ENCODE peak calls at places on chromosomes 12 and 14, in ten cellular contexts. O is psoas muscle, R is cardiac fibroblast, B is IMR-90, T is dorsolateral prefrontal cortex, X is neural crest cell, D is AG09309, N is A549, G is Peyer's patch, K is heart right ventricle. W is an unnamed sample.
A peak's percentile ranks its signal among the peaks of the same experiment; 100 is the strongest.

GRCh38 chr12:5593056-5593455 is 161.1 kb downstream of the NTF3 start:
- DNase-seq in D (no peak), N (no peak), G (no peak), T (no peak), X (no peak), K (no peak), R (no peak), B (no peak), O (no peak), W (no peak)

GRCh38 chr14:30756594-30756993 is 117.8 kb upstream of the COCH start:
- DNase-seq in T (no peak), D (no peak), X (no peak), N (no peak), O (no peak), G (no peak), B (no peak), K (no peak), R (no peak), W (no peak)

GRCh38 chr12:12870454-12870853 is 20.9 kb upstream of the GPRC5A start:
- DNase-seq in G (no peak), D (peak; percentile 99), B (peak; percentile 100), R (peak; percentile 83), K (no peak), T (no peak), O (no peak), X (no peak), N (peak; percentile 81), W (no peak)

GRCh38 chr12:49662998-49663843 is 39.9 kb downstream of the PRPF40B start:
- DNase-seq in N (no peak), B (peak; percentile 86), G (peak; percentile 90), X (no peak), T (no peak), O (peak; percentile 75), K (peak; percentile 91), R (peak; percentile 95), D (peak; percentile 34), W (no peak)

GRCh38 chr12:106953352-106954260 is 2.1 kb upstream of the TMEM263 start:
- DNase-seq in B (peak; percentile 4), K (no peak), X (no peak), G (no peak), O (no peak), D (no peak), N (no peak), T (no peak), R (no peak), W (no peak)

GRCh38 chr14:100286484-100287191 is 19.6 kb downstream of the SLC25A29 start:
- DNase-seq in X (no peak), G (peak; percentile 41), B (no peak), T (peak; percentile 27), O (no peak), D (no peak), N (no peak), K (no peak), R (no peak), W (no peak)

GRCh38 chr14:56294125-56294524 is 175.9 kb downstream of the PELI2 start:
- DNase-seq in D (no peak), G (no peak), B (no peak), X (no peak), T (no peak), O (no peak), R (no peak), K (no peak), N (no peak), W (no peak)

GRCh38 chr12:109759076-109759420 is 45.4 kb downstream of the FAM222A start:
- DNase-seq in D (no peak), X (no peak), N (no peak), T (peak; percentile 17), K (no peak), B (no peak), G (peak; percentile 23), O (no peak), R (no peak), W (no peak)

GRCh38 chr12:21774358-21775129 is at the start of gene KCNJ8:
- DNase-seq in N (peak; percentile 12), T (peak; percentile 57), B (peak; percentile 50), G (peak; percentile 52), K (peak; percentile 92), R (peak; percentile 15), D (no peak), X (peak; percentile 64), O (peak; percentile 76), W (peak; percentile 69)

DNA sequence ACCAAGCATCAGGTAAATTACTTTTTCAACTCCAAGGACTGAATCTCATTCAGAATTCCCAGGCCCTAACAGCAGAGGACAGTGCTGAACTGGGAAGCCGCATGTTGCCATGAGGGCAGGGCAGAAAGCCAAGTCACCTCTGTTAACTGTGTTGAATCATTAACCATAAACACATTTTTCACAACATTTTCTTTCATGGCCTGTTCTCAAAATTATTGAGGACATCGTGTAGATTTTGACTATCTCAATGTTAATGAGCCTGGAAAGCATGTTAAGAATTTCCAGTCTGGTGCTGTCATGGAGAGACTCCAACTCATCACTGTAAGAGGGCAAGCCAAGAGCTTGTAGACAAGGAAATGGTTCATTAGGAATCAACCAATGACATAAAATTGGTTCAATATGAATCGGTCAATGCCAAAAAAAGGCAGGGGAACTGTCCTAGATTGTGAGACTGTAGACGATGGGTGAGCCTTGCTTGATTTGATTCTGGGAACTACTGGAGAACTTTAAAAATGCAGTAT is 33.7 kb downstream of the CPM start:
- DNase-seq in K (peak; percentile 13), D (peak; percentile 91), B (peak; percentile 59), T (no peak), G (peak; percentile 76), R (peak; percentile 84), X (no peak), O (no peak), N (peak; percentile 25), W (no peak)
- TF ChIP-seq CTCF in K (peak; percentile 24), D (peak; percentile 96), B (peak; percentile 46), T (peak; percentile 54), G (peak; percentile 27), R (peak; percentile 71), X (no peak), O (no peak), N (peak; percentile 50), W (peak; percentile 19)

DNA sequence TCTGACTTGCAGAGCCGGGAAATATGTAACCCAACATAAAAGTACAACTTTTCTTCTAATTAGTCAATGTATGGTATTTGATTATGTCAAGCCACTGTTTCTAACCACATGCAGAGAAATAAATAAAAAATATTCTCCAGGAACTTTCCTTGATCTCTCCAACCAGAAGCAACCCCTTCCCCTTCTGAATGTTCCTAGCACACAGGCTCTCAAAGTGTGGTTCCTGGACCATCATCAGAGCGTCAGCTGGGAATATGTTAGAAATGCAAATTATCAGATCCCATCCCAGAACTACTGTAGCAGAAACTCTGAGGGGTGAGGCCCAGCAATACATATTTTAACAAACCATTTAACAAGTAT is 21.0 kb upstream of the ITPR2 start:
- DNase-seq in O (no peak), X (no peak), T (no peak), N (no peak), K (no peak), R (no peak), B (no peak), G (no peak), D (no peak), W (no peak)
- TF ChIP-seq CTCF in O (no peak), X (no peak), T (peak; percentile 16), N (no peak), K (no peak), R (no peak), B (no peak), G (no peak), D (no peak), W (no peak)

GRCh38 chr12:126369487-126370463 is 1304.5 kb downstream of the AACS start:
- DNase-seq in R (peak; percentile 12), D (peak; percentile 58), X (no peak), O (no peak), G (no peak), K (no peak), T (no peak), N (no peak), B (no peak), W (no peak)
- TF ChIP-seq CTCF in R (peak; percentile 26), D (peak; percentile 42), X (no peak), O (no peak), G (no peak), K (no peak), T (no peak), N (no peak), B (no peak), W (no peak)

DNA sequence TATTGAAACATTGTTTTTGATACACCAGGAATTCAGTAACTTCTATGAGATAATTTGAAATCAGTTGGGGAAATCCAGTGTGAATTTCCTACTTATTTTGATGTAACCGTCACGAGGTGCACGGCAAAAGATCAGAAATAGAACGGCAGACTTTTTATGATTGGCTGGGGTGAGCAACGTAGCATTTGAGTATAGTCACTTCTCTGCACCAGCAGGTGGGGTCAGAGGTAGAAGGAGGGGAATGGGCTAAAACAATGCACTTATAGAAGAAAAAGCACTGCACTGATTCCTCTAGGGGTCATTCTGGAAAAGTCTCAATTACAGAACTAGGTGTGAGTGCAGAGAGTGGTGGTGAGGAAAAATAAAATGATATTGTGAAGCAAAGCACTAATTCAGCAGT is 7.9 kb upstream of the SSPN start:
- DNase-seq in X (no peak), B (no peak), T (no peak), N (no peak), G (no peak), O (no peak), D (no peak), K (no peak), R (no peak), W (no peak)
- TF ChIP-seq CTCF in X (no peak), B (no peak), T (no peak), N (no peak), G (no peak), O (no peak), D (no peak), K (peak; percentile 25), R (no peak), W (peak; percentile 47)

DNA sequence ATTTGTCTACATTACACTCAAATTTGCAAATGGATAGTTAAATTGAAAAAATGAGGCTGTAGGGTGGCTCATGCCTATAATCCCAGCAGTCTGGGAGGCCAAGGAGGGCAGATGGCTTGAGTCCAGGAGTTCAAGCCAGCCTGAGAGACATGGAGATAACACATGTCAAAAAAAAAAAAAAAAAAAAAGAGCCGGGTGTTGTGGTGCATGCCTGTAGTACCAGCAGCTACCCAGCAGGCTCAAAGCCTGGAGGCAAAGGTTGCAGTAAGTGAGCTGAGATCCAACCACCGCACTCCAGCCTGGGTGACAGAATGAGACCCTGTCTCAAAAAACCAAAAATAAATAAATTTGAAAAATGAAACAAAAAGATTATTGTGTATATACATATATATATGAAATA is 119.9 kb upstream of the MGAT4C start:
- DNase-seq in X (no peak), B (no peak), D (no peak), R (peak; percentile 7), N (no peak), T (no peak), G (no peak), K (peak; percentile 18), O (no peak), W (no peak)
- TF ChIP-seq CTCF in X (peak; percentile 51), B (no peak), D (no peak), R (no peak), N (no peak), T (no peak), G (no peak), K (no peak), O (no peak), W (peak; percentile 30)

GRCh38 chr12:47855502-47855901 is 35.8 kb upstream of the HDAC7 start:
- DNase-seq in O (no peak), N (no peak), G (no peak), K (no peak), T (no peak), D (no peak), B (no peak), X (no peak), R (no peak), W (no peak)
- TF ChIP-seq CTCF in O (no peak), N (no peak), G (no peak), K (no peak), T (no peak), D (no peak), B (no peak), X (no peak), R (no peak), W (peak; percentile 9)

W was measured in progenitor cell of endocrine pancreas.